ENCODE peak calls at places on chromosome 5, in four cellular contexts. One of them, this sample, is unnamed.

GRCh38 chr5:61599370-61600140 is 267.5 kb downstream of the ZSWIM6 start:
- DNase-seq in AG10803: peak; percentile 36
- DNase-seq in ascending aorta: no peak
- DNase-seq in type B pancreatic cell: no peak
- DNase-seq in this sample: peak; percentile 15

GRCh38 chr5:174317261-174317894 is 271.9 kb downstream of the NSG2 start:
- DNase-seq in type B pancreatic cell: no peak
- DNase-seq in ascending aorta: peak; percentile 61
- DNase-seq in AG10803: peak; percentile 40
- DNase-seq in this sample: peak; percentile 32

GRCh38 chr5:1665231-1665630 is 134.4 kb downstream of the MRPL36 start:
- DNase-seq in type B pancreatic cell: no peak
- DNase-seq in AG10803: no peak
- DNase-seq in ascending aorta: no peak
- DNase-seq in this sample: no peak

GRCh38 chr5:30890377-30890776 is 303.1 kb upstream of the CDH6 start:
- DNase-seq in type B pancreatic cell: no peak
- DNase-seq in ascending aorta: no peak
- DNase-seq in AG10803: no peak
- DNase-seq in this sample: peak; percentile 24

GRCh38 chr5:3226171-3226570 is 369.5 kb upstream of the IRX1 start:
- DNase-seq in AG10803: no peak
- DNase-seq in ascending aorta: no peak
- DNase-seq in type B pancreatic cell: no peak
- DNase-seq in this sample: no peak

GRCh38 chr5:34699155-34700077 is 43.3 kb downstream of the RAI14 start:
- DNase-seq in type B pancreatic cell: no peak
- DNase-seq in ascending aorta: no peak
- DNase-seq in AG10803: no peak
- DNase-seq in this sample: no peak

GRCh38 chr5:8700222-8700621 is 831.3 kb downstream of the MTRR start:
- DNase-seq in ascending aorta: no peak
- DNase-seq in type B pancreatic cell: no peak
- DNase-seq in AG10803: no peak
- DNase-seq in this sample: no peak

GRCh38 chr5:16552666-16553343 is 64.0 kb downstream of the RETREG1 start:
- DNase-seq in type B pancreatic cell: no peak
- DNase-seq in AG10803: peak; percentile 72
- DNase-seq in ascending aorta: peak; percentile 75
- DNase-seq in this sample: peak; percentile 76

GRCh38 chr5:16726538-16726946 is 109.7 kb upstream of the RETREG1 start:
- DNase-seq in AG10803: no peak
- DNase-seq in type B pancreatic cell: no peak
- DNase-seq in ascending aorta: no peak
- DNase-seq in this sample: no peak

GRCh38 chr5:40334242-40334635 is 345.5 kb upstream of the PTGER4 start:
- DNase-seq in AG10803: no peak
- DNase-seq in ascending aorta: no peak
- DNase-seq in type B pancreatic cell: no peak
- DNase-seq in this sample: no peak

GRCh38 chr5:155728146-155728856 is 598.7 kb upstream of the SGCD start:
- DNase-seq in ascending aorta: no peak
- DNase-seq in AG10803: peak; percentile 76
- DNase-seq in type B pancreatic cell: peak; percentile 80
- DNase-seq in this sample: peak; percentile 1

GRCh38 chr5:108634951-108635288 is 112.8 kb upstream of the FER start:
- DNase-seq in AG10803: peak; percentile 26
- DNase-seq in ascending aorta: no peak
- DNase-seq in type B pancreatic cell: no peak
- DNase-seq in this sample: no peak

GRCh38 chr5:140391312-140391711 is 10.3 kb upstream of the ANKHD1 start:
- DNase-seq in ascending aorta: no peak
- DNase-seq in type B pancreatic cell: no peak
- DNase-seq in AG10803: peak; percentile 90
- DNase-seq in this sample: no peak

GRCh38 chr5:151085517-151086031 is 4.7 kb upstream of the TNIP1 start:
- DNase-seq in AG10803: peak; percentile 38
- DNase-seq in ascending aorta: peak; percentile 83
- DNase-seq in type B pancreatic cell: no peak
- DNase-seq in this sample: no peak

GRCh38 chr5:131630963-131631350 is 4.1 kb downstream of the RAPGEF6 start:
- DNase-seq in type B pancreatic cell: no peak
- DNase-seq in AG10803: no peak
- DNase-seq in ascending aorta: no peak
- DNase-seq in this sample: no peak

GRCh38 chr5:178208540-178209227 is 4.4 kb downstream of the HNRNPAB start:
- DNase-seq in AG10803: no peak
- DNase-seq in type B pancreatic cell: no peak
- DNase-seq in ascending aorta: peak; percentile 38
- DNase-seq in this sample: no peak
- TF ChIP-seq CTCF in AG10803: peak; percentile 29
- TF ChIP-seq CTCF in type B pancreatic cell: peak; percentile 64
- TF ChIP-seq CTCF in ascending aorta: no peak
- TF ChIP-seq CTCF in this sample: peak; percentile 51

DNA sequence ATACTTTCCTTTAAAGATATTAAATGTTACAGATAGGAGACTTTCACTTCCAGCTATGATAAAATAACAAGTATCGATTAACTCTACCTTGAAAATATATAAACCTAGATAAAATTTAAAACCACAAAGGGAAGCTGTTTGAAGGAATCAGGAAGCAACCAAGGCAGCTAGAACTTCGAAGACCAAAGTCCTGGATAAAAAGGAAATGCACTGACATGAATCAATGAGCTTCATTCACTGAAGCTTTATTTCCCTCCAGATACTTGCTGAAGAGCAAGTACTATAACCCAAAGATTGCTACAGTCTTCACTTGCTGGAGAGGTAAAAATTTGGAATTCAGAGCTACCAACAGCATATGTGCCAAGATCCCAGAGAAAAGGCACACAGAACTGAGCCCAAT is 144.1 kb downstream of the PIK3R1 start:
- DNase-seq in ascending aorta: no peak
- DNase-seq in type B pancreatic cell: no peak
- DNase-seq in AG10803: no peak
- DNase-seq in this sample: no peak
- TF ChIP-seq CTCF in ascending aorta: no peak
- TF ChIP-seq CTCF in type B pancreatic cell: no peak
- TF ChIP-seq CTCF in AG10803: no peak
- TF ChIP-seq CTCF in this sample: no peak

GRCh38 chr5:112691341-112691685 is 46.4 kb upstream of the APC start:
- DNase-seq in type B pancreatic cell: no peak
- DNase-seq in AG10803: no peak
- DNase-seq in ascending aorta: no peak
- DNase-seq in this sample: no peak

GRCh38 chr5:112690605-112691340 is 46.9 kb upstream of the APC start:
- DNase-seq in type B pancreatic cell: no peak
- DNase-seq in AG10803: no peak
- DNase-seq in ascending aorta: no peak
- DNase-seq in this sample: no peak

GRCh38 chr5:112692472-112692871 is 45.2 kb upstream of the APC start:
- DNase-seq in AG10803: no peak
- DNase-seq in ascending aorta: no peak
- DNase-seq in type B pancreatic cell: no peak
- DNase-seq in this sample: no peak

GRCh38 chr5:112693301-112693700 is 44.4 kb upstream of the APC start:
- DNase-seq in type B pancreatic cell: no peak
- DNase-seq in ascending aorta: no peak
- DNase-seq in AG10803: no peak
- DNase-seq in this sample: no peak

DNA sequence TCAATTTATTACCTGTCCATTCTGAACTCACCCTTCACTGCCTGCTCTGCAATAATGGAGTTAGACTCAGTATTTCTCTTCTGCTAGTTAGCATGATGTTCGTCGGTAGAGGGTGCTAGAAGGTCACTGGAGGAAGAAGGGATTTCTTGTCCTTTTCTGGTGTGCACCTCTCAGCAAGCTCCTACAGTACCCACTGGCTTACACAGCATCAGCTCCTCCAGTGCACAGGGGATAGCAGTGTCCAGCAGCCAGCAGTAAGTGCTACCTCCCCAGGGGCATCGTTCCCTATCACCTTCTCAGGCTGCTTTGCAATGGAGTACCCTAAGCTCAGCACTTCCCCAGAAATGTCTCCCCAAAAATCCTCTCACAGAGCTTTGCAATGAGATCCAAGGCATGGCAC is 45.9 kb upstream of the APC start:
- DNase-seq in AG10803: no peak
- DNase-seq in ascending aorta: no peak
- DNase-seq in type B pancreatic cell: no peak
- DNase-seq in this sample: peak; percentile 11
- TF ChIP-seq CTCF in AG10803: no peak
- TF ChIP-seq CTCF in ascending aorta: no peak
- TF ChIP-seq CTCF in type B pancreatic cell: peak; percentile 36
- TF ChIP-seq CTCF in this sample: peak; percentile 50

DNA sequence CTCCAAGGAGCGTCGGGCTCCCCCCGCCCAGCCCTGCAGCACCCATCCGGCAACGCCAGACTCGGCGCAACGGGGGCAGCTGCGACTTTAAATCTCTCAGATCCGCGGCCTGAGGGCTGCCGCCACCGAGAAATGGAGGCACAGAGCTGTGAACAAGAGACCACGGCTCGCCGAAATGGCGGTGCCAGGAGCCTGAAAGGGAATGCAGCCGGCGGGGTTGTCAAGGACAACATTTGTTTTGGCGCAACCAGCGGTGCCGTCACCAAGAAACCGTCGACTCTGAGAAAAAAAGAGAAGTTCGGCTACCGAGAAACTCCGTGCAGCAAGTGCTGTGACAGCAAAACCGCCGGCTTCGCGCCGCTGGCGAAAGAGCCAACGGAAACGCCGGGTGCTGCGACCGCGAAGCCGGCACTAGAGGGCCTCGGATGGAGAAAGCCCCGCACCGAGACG is 2.1 kb upstream of the ANXA2R start:
- DNase-seq in ascending aorta: peak; percentile 90
- DNase-seq in AG10803: peak; percentile 78
- DNase-seq in type B pancreatic cell: no peak
- DNase-seq in this sample: peak; percentile 66
- TF ChIP-seq CTCF in ascending aorta: peak; percentile 4
- TF ChIP-seq CTCF in AG10803: no peak
- TF ChIP-seq CTCF in type B pancreatic cell: peak; percentile 38
- TF ChIP-seq CTCF in this sample: peak; percentile 46

This sample was measured in brain microvascular endothelial cell.